ENCODE peak calls at places on chromosome 3, in six cellular contexts. Y, P, S, V, G and D are unnamed samples.

GRCh38 chr3:123096701-123097100 is 29.9 kb downstream of the PDIA5 start:
- DNase-seq in Y (no peak), P (no peak), S (no peak), V (no peak), G (no peak), D (no peak)

GRCh38 chr3:149216195-149216869 is 5.3 kb downstream of the CP start:
- DNase-seq in Y (peak), P (no peak), S (no peak), V (no peak), G (no peak), D (no peak)

GRCh38 chr3:194832346-194833104 is 146.8 kb downstream of the FAM43A start:
- DNase-seq in Y (no peak), P (no peak), S (no peak), V (no peak), G (no peak), D (no peak)

GRCh38 chr3:69649120-69649519 is 90.1 kb upstream of the MITF start:
- DNase-seq in Y (no peak), P (no peak), S (no peak), V (no peak), G (no peak), D (no peak)

GRCh38 chr3:47860206-47860605 is 57.3 kb downstream of the DHX30 start:
- DNase-seq in Y (no peak), P (no peak), S (no peak), V (no peak), G (no peak), D (no peak)

GRCh38 chr3:123708531-123708930 is 123.7 kb upstream of the HACD2 start:
- DNase-seq in Y (no peak), P (no peak), S (no peak), V (no peak), G (no peak), D (no peak)

GRCh38 chr3:59709702-59710555 is 660.1 kb upstream of the CFAP20DC start:
- DNase-seq in Y (peak), P (peak), S (peak), V (no peak), G (no peak), D (no peak)

GRCh38 chr3:81249540-81250029 is 511.9 kb downstream of the GBE1 start:
- DNase-seq in Y (peak), P (no peak), S (no peak), V (no peak), G (no peak), D (no peak)

GRCh38 chr3:107204121-107204520 is 173.1 kb upstream of the CCDC54 start:
- DNase-seq in Y (no peak), P (no peak), S (no peak), V (no peak), G (no peak), D (no peak)

GRCh38 chr3:49779378-49780079 is 6.8 kb downstream of the IP6K1 start:
- DNase-seq in Y (no peak), P (no peak), S (no peak), V (no peak), G (no peak), D (no peak)

GRCh38 chr3:194042947-194043346 is 93.0 kb upstream of the HES1 start:
- DNase-seq in Y (no peak), P (no peak), S (no peak), V (no peak), G (no peak), D (no peak)

GRCh38 chr3:57228734-57229505 is 1.4 kb downstream of the APPL1 start:
- DNase-seq in Y (peak), P (no peak), S (peak), V (no peak), G (no peak), D (no peak)

GRCh38 chr3:97835761-97836160 is 13.9 kb downstream of the CRYBG3 start:
- DNase-seq in Y (no peak), P (no peak), S (no peak), V (no peak), G (no peak), D (no peak)

GRCh38 chr3:76497636-76498035 is 542.3 kb upstream of the ROBO2 start:
- DNase-seq in Y (no peak), P (no peak), S (no peak), V (peak), G (no peak), D (no peak)

GRCh38 chr3:125374996-125375941 is at the start of gene ZNF148:
- DNase-seq in Y (peak), P (peak), S (peak), V (peak), G (peak), D (peak)

GRCh38 chr3:175107231-175107630 is 248.1 kb downstream of the NAALADL2 start:
- DNase-seq in Y (no peak), P (no peak), S (no peak), V (no peak), G (no peak), D (no peak)

GRCh38 chr3:107512108-107512507 is 10.7 kb upstream of the BBX start:
- DNase-seq in Y (no peak), P (no peak), S (no peak), V (peak), G (no peak), D (no peak)

GRCh38 chr3:39183231-39184080 is 8.9 kb downstream of the XIRP1 start:
- DNase-seq in Y (no peak), P (no peak), S (no peak), V (no peak), G (no peak), D (no peak)

GRCh38 chr3:171059978-171060377 is 33.5 kb upstream of the SLC2A2 start:
- DNase-seq in Y (no peak), P (no peak), S (no peak), V (no peak), G (no peak), D (no peak)

GRCh38 chr3:52005571-52005986 is 9.9 kb upstream of the RPL29 start:
- DNase-seq in Y (no peak), P (no peak), S (no peak), V (peak), G (no peak), D (no peak)

GRCh38 chr3:140249188-140249587 is 314.2 kb downstream of the CLSTN2 start:
- DNase-seq in Y (no peak), P (no peak), S (no peak), V (no peak), G (no peak), D (no peak)

GRCh38 chr3:171874251-171874679 is 31.1 kb downstream of the TMEM212 start:
- DNase-seq in Y (no peak), P (no peak), S (no peak), V (no peak), G (no peak), D (no peak)

GRCh38 chr3:65894126-65894525 is 144.6 kb downstream of the MAGI1 start:
- DNase-seq in Y (no peak), P (no peak), S (no peak), V (no peak), G (no peak), D (no peak)

GRCh38 chr3:39917060-39917773 is 107.8 kb downstream of the MYRIP start:
- DNase-seq in Y (no peak), P (no peak), S (no peak), V (no peak), G (no peak), D (no peak)

GRCh38 chr3:125322166-125322565 is 53.0 kb downstream of the ZNF148 start:
- DNase-seq in Y (no peak), P (no peak), S (no peak), V (no peak), G (no peak), D (no peak)

GRCh38 chr3:30548605-30549004 is 57.8 kb upstream of the TGFBR2 start:
- DNase-seq in Y (no peak), P (no peak), S (peak), V (peak), G (no peak), D (no peak)

GRCh38 chr3:150252462-150252861 is 155.6 kb upstream of the TSC22D2 start:
- DNase-seq in Y (no peak), P (no peak), S (no peak), V (no peak), G (no peak), D (no peak)

GRCh38 chr3:196995646-196996355 is 27.2 kb upstream of the PIGZ start:
- DNase-seq in Y (no peak), P (no peak), S (no peak), V (peak), G (no peak), D (no peak)

GRCh38 chr3:12948891-12949711 is 107.7 kb upstream of the RPL32 start:
- DNase-seq in Y (no peak), P (no peak), S (peak), V (no peak), G (no peak), D (no peak)

GRCh38 chr3:50570508-50571279 is 1.4 kb downstream of the HEMK1 start:
- DNase-seq in Y (no peak), P (no peak), S (peak), V (no peak), G (no peak), D (no peak)

GRCh38 chr3:71062920-71063767 is 520.4 kb downstream of the FOXP1 start:
- DNase-seq in Y (peak), P (no peak), S (peak), V (no peak), G (no peak), D (no peak)

GRCh38 chr3:54902286-54902685 is 25.6 kb downstream of the LRTM1 start:
- DNase-seq in Y (no peak), P (no peak), S (no peak), V (no peak), G (no peak), D (no peak)

GRCh38 chr3:51539291-51539891 is 872 bp downstream of the RAD54L2 start:
- DNase-seq in Y (peak), P (no peak), S (peak), V (peak), G (no peak), D (no peak)

GRCh38 chr3:110413291-110413690 is 658.3 kb upstream of the NECTIN3 start:
- DNase-seq in Y (no peak), P (no peak), S (no peak), V (peak), G (no peak), D (no peak)
- TF ChIP-seq CTCF in Y (no peak), P (no peak), S (no peak), V (no peak), G (no peak), D (no peak)

GRCh38 chr3:157156844-157157635 is 2.9 kb downstream of the CCNL1 start:
- DNase-seq in Y (no peak), P (no peak), S (no peak), V (no peak), G (no peak), D (no peak)

GRCh38 chr3:157159762-157160651 is at the start of gene CCNL1:
- DNase-seq in Y (peak), P (peak), S (peak), V (peak), G (peak), D (peak)

GRCh38 chr3:157157836-157158235 is 2.1 kb downstream of the CCNL1 start:
- DNase-seq in Y (no peak), P (no peak), S (no peak), V (no peak), G (no peak), D (no peak)

GRCh38 chr3:157160652-157161480 is 919 bp upstream of the CCNL1 start:
- DNase-seq in Y (peak), P (peak), S (peak), V (peak), G (peak), D (no peak)

GRCh38 chr3:157159037-157159761 is 748 bp downstream of the CCNL1 start:
- DNase-seq in Y (peak), P (peak), S (peak), V (peak), G (no peak), D (peak)
- TF ChIP-seq CTCF in Y (no peak), P (peak), S (no peak), V (peak), G (no peak), D (no peak)

GRCh38 chr3:16319307-16319706 is 54.3 kb downstream of the OXNAD1 start:
- DNase-seq in Y (peak), P (peak), S (peak), V (peak), G (peak), D (no peak)
- TF ChIP-seq CTCF in Y (no peak), P (peak), S (peak), V (peak), G (peak), D (peak)

DNA sequence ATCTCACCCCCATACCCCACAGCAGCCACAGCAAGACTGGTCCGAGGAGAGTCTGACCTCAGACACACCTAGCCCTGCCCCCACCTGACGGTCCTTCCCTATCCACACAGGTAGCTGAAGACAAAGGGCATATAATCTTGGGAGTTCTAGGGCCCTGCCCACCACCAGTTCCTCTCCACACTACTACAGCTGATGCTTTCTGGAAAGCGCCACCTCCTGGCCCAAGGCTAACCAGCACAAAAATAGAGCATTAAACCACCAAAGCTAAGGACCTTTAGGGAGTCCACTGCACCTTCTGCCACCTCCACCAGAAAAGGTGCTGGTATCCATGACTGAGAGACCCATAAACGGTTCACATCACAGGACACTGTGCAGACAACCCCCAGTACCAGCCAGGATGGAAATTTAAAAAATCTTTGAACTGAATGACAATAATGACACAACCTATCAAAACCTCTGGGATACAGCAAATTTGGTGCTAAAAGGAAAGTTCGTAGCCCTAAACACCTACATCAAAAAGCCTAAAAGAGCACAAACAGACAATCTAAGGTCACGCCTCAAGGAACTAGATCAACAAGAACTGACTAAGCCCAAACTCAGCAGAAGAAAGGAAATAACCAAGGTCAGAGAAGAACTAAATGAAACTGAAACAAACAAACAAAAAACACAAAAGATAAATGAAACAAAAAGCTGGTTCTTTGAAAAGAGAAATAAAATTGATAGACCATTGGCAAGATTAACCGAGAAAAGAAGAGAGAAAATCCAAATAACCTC is 122.1 kb upstream of the TPRG1 start:
- DNase-seq in Y (no peak), P (no peak), S (peak), V (peak), G (no peak), D (no peak)
- TF ChIP-seq CTCF in Y (no peak), P (no peak), S (no peak), V (peak), G (peak), D (no peak)

DNA sequence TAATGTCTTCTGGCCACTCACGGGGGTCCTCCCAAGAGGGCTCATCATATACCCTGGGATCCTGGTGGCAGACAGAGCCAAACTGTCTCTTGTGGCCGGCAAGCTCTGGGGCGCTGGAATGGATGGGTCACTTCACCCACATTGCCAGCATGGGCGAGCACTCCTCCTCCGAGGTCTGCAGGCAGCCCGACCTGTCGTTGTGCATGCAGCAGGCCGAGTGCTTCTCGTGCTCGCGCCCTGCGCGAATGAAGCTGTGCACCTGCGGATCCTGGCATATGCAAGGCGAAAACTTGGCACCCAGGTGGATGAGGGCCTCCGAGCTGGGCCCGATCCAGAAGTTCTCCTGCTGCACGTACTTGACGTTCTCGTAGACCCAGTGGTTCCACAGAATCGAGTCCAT is 33.6 kb upstream of the GRIP2 start:
- DNase-seq in Y (no peak), P (no peak), S (no peak), V (no peak), G (no peak), D (no peak)
- TF ChIP-seq CTCF in Y (no peak), P (no peak), S (no peak), V (no peak), G (no peak), D (no peak)

GRCh38 chr3:126732281-126733060 is 28.4 kb downstream of the CHCHD6 start:
- DNase-seq in Y (no peak), P (no peak), S (no peak), V (no peak), G (no peak), D (no peak)

GRCh38 chr3:126742057-126742456 is 38.0 kb downstream of the CHCHD6 start:
- DNase-seq in Y (no peak), P (no peak), S (no peak), V (no peak), G (no peak), D (no peak)

GRCh38 chr3:126733061-126733430 is 29.0 kb downstream of the CHCHD6 start:
- DNase-seq in Y (no peak), P (no peak), S (no peak), V (no peak), G (no peak), D (no peak)

GRCh38 chr3:126734324-126734723 is 30.3 kb downstream of the CHCHD6 start:
- DNase-seq in Y (no peak), P (no peak), S (no peak), V (no peak), G (no peak), D (no peak)

DNA sequence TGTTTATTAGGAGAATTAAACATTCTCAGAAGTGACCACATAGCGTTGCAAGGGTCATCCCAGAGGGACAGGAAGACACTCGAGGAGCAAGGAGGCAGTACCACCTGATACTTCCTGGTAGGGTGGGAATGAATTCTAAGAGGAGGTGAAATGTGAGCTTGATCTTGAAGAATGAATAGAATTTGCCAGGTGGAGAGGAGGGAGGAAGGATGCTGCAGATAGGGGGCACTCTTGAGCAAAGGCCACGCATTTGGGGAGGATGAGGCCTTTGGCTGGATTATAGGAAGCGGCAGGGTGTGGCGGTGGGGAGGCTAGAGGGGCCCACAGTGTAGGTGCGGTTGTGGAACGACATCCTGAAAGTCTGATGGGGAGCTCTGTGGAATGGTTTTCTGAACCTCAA is 33.5 kb downstream of the CHCHD6 start:
- DNase-seq in Y (no peak), P (no peak), S (no peak), V (peak), G (no peak), D (no peak)
- TF ChIP-seq CTCF in Y (no peak), P (no peak), S (no peak), V (peak), G (peak), D (no peak)

DNA sequence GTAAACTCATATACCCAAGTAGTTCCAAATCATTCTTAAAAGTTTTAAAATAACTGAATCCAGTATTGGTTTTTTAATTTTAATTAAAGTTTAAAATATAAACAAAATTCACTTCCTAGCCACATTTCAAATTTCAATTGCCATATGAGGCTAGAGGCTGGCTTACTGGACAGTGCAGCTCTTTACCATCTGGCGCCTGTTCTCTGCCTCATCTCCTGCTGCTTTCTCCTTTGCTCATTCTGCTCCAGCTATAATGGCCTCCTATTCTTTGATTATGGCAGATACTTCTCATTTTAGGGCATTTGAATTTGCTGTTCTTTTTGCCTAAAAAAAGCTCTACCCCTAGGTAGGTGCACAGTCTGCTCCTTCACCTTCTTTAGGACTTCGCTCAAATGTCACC is 19.1 kb downstream of the ARMC8 start:
- DNase-seq in Y (no peak), P (no peak), S (no peak), V (no peak), G (no peak), D (no peak)
- TF ChIP-seq CTCF in Y (no peak), P (no peak), S (no peak), V (no peak), G (no peak), D (no peak)